ENCODE peak calls at places on chromosomes 12 and 14, in eight cellular contexts. K is HCT116, M is HepG2, G is SK-N-SH, T is GM12878, W is Panc1, B is GM23338, C is K562. V is an unnamed sample.
A peak's percentile ranks its signal among the peaks of the same experiment; 100 is the strongest.

GRCh38 chr14:49105512-49105911 is 480.7 kb downstream of the RPS29 start:
- DNase-seq in T (no peak), C (no peak), M (no peak), G (peak; percentile 34), K (no peak), W (no peak), B (no peak), V (no peak)

GRCh38 chr12:87812711-87813110 is 216.5 kb downstream of the C12orf50 start:
- DNase-seq in M (no peak), B (no peak), W (no peak), C (no peak), G (no peak), K (no peak), T (no peak), V (no peak)

GRCh38 chr12:102568151-102568815 is 87.9 kb upstream of the IGF1 start:
- DNase-seq in G (no peak), W (no peak), K (no peak), M (no peak), T (no peak), B (no peak), C (no peak), V (no peak)

GRCh38 chr14:54094765-54095164 is 138.1 kb upstream of the BMP4 start:
- DNase-seq in T (no peak), G (no peak), B (no peak), W (no peak), C (no peak), K (no peak), M (no peak), V (no peak)

GRCh38 chr14:104462651-104463630 is 116.6 kb upstream of the C14orf180 start:
- DNase-seq in K (no peak), M (no peak), B (no peak), G (no peak), T (no peak), C (no peak), W (no peak), V (no peak)

GRCh38 chr12:125314051-125314882 is 249.0 kb downstream of the AACS start:
- DNase-seq in B (peak; percentile 56), T (no peak), M (no peak), W (no peak), K (no peak), G (no peak), C (no peak), V (no peak)

GRCh38 chr12:1920436-1920835 is 2.0 kb upstream of the CACNA2D4 start:
- DNase-seq in B (no peak), C (no peak), M (no peak), W (no peak), G (no peak), K (no peak), T (no peak), V (no peak)

GRCh38 chr14:90488256-90488655 is 91.4 kb downstream of the CALM1 start:
- DNase-seq in G (no peak), B (no peak), M (no peak), W (no peak), C (no peak), K (no peak), T (no peak), V (no peak)

GRCh38 chr12:2271961-2272360 is 219.2 kb downstream of the CACNA1C start:
- DNase-seq in W (no peak), G (no peak), T (no peak), B (no peak), M (no peak), C (no peak), K (no peak), V (no peak)

GRCh38 chr12:24948452-24948815 is 467 bp downstream of the BCAT1 start:
- DNase-seq in T (peak; percentile 73), B (peak; percentile 62), M (no peak), K (no peak), W (no peak), G (peak; percentile 63), C (peak; percentile 48), V (peak; percentile 22)

GRCh38 chr12:45725631-45726593 is 3.6 kb upstream of the ARID2 start:
- DNase-seq in C (peak; percentile 56), M (peak; percentile 33), T (no peak), G (peak; percentile 42), W (peak; percentile 59), B (peak; percentile 35), K (no peak), V (peak; percentile 53)

GRCh38 chr12:15774819-15775218 is 14.4 kb downstream of the EPS8 start:
- DNase-seq in K (no peak), B (no peak), T (no peak), W (no peak), G (no peak), C (no peak), M (no peak), V (no peak)

GRCh38 chr12:64824500-64825142 is at the start of gene TBC1D30:
- DNase-seq in C (no peak), G (peak; percentile 80), B (peak; percentile 58), T (no peak), W (no peak), K (no peak), M (no peak), V (no peak)

GRCh38 chr14:70962935-70963334 is 55.7 kb downstream of the PCNX1 start:
- DNase-seq in W (no peak), C (no peak), B (no peak), M (no peak), K (no peak), G (no peak), T (no peak), V (no peak)

GRCh38 chr14:67517083-67517482 is 16.0 kb upstream of the PLEKHH1 start:
- DNase-seq in K (no peak), G (no peak), M (no peak), B (peak; percentile 73), T (no peak), W (no peak), C (no peak), V (no peak)

GRCh38 chr12:48351022-48351708 is 446 bp upstream of the ZNF641 start:
- DNase-seq in B (peak; percentile 72), G (no peak), K (peak; percentile 40), M (peak; percentile 47), T (no peak), C (peak; percentile 81), W (peak; percentile 32), V (peak; percentile 74)

GRCh38 chr14:55556929-55557623 is 22.9 kb upstream of the KTN1 start:
- DNase-seq in C (no peak), W (no peak), M (peak; percentile 34), B (no peak), K (peak; percentile 38), G (peak; percentile 66), T (no peak), V (no peak)
- TF ChIP-seq REST in C (no peak), W (no peak), M (no peak), B (no peak), K (no peak), G (peak; percentile 92), T (no peak), V (no peak)

GRCh38 chr14:75298187-75298985 is 19.8 kb downstream of the FOS start:
- DNase-seq in M (no peak), G (no peak), C (no peak), W (no peak), K (no peak), T (no peak), B (no peak), V (no peak)

GRCh38 chr14:75301666-75302325 is 23.2 kb downstream of the FOS start:
- DNase-seq in W (no peak), K (no peak), M (no peak), T (no peak), G (no peak), C (peak; percentile 76), B (no peak), V (peak; percentile 84)

GRCh38 chr14:75299064-75299463 is 20.4 kb downstream of the FOS start:
- DNase-seq in M (no peak), T (no peak), B (no peak), W (no peak), G (no peak), C (no peak), K (no peak), V (no peak)

GRCh38 chr14:75297417-75298040 is 18.9 kb downstream of the FOS start:
- DNase-seq in T (no peak), G (no peak), B (no peak), C (no peak), W (no peak), K (no peak), M (no peak), V (no peak)

GRCh38 chr14:75299576-75299975 is 20.9 kb downstream of the FOS start:
- DNase-seq in G (no peak), T (no peak), B (no peak), K (no peak), W (no peak), M (no peak), C (no peak), V (no peak)
- TF ChIP-seq CTCF in G (no peak), T (no peak), B (no peak), K (no peak), W (no peak), M (no peak), C (no peak), V (no peak)

GRCh38 chr12:110696283-110696682 is 7.4 kb upstream of the HVCN1 start:
- DNase-seq in C (no peak), K (no peak), B (no peak), T (no peak), W (no peak), M (no peak), G (no peak), V (no peak)
- H3K4me1 ChIP-seq in C (peaks cover 35% of the 10 kb centered on the region), K (peaks cover 6% of the 10 kb centered on the region), B (no peaks in the 10 kb centered on the region), T (peaks cover 34% of the 10 kb centered on the region), W (no peaks in the 10 kb centered on the region), M (peaks cover 24% of the 10 kb centered on the region), G (no peaks in the 10 kb centered on the region), V (peaks cover 8% of the 10 kb centered on the region)

DNA sequence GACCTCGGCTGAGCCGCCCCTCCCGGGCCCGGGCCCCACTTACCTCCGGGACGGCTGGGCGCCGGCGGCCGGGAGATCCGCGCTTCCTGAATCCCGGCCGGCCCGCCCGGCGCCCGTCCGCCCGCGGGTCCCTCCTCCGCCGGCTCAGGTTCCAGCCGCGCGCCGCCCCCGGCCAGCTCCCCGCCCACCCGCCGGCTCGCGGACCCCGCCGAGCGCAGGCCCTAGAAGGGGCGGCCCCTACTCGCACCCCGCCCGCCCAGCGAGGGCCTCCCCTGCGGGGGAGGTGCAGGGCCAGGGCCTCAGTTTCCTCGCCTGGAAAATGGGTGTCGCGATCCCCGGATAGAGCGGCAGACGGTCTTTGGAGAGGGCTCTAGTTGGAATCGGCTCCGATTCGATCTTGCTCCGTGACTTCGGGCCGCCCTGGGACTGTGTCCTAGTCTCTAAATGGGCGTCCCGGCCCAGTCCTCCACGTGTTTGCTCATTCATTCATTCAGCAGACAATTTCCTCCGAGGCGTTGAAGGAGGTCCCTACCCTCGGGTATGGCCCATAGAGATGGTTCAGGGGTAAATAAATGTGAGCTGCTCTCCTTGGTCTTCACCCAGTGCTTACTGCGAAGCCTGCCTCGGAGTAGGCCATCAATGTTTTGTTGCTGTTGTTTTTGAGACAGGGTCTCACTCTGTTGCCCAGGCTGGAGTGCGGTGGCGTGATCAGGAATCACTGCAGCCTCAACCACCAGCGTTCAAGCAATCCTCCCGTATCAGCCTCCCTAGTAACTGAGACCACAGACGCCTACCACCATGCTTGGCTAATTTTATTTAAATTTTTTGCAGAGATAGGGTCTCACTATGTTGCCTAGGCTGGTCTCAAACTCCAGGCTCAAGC is at the start of gene TRPV4:
- DNase-seq in T (no peak), C (no peak), G (peak; percentile 87), W (no peak), K (no peak), M (no peak), B (peak; percentile 78), V (no peak)
- TF ChIP-seq REST in T (no peak), C (no peak), G (no peak), W (no peak), K (no peak), M (no peak), B (no peak), V (no peak)